ENCODE peak calls at places on chromosome 14, in seven cellular contexts. One of them, this sample, is unnamed.

GRCh38 chr14:76352639-76353281 is 23.2 kb upstream of the ESRRB start:
- DNase-seq in CD8-positive, alpha-beta T cell: peak; percentile 25
- DNase-seq in right cardiac atrium: peak; percentile 85
- DNase-seq in stromal cell of bone marrow: peak; percentile 9
- DNase-seq in A549: peak; percentile 49
- DNase-seq in activated CD4-positive, alpha-beta T cell treated with anti-CD3 and anti-CD28 coated beads, Interleukin-2, amount 10 ng/mL, durations not matched to agents 7 days and 5 days: peak; percentile 56
- DNase-seq in activated T-cell treated with anti-CD3 and anti-CD28 coated beads for 1 hour: peak; percentile 45
- DNase-seq in this sample: peak; percentile 24

GRCh38 chr14:89214221-89214965 is 202.6 kb downstream of the FOXN3 start:
- DNase-seq in CD8-positive, alpha-beta T cell: no peak
- DNase-seq in right cardiac atrium: peak; percentile 82
- DNase-seq in stromal cell of bone marrow: no peak
- DNase-seq in A549: peak; percentile 87
- DNase-seq in activated CD4-positive, alpha-beta T cell treated with anti-CD3 and anti-CD28 coated beads, Interleukin-2, amount 10 ng/mL, durations not matched to agents 7 days and 5 days: no peak
- DNase-seq in activated T-cell treated with anti-CD3 and anti-CD28 coated beads for 1 hour: no peak
- DNase-seq in this sample: no peak

GRCh38 chr14:92351750-92352149 is 28.8 kb downstream of the SLC24A4 start:
- DNase-seq in CD8-positive, alpha-beta T cell: no peak
- DNase-seq in right cardiac atrium: no peak
- DNase-seq in stromal cell of bone marrow: no peak
- DNase-seq in A549: no peak
- DNase-seq in activated CD4-positive, alpha-beta T cell treated with anti-CD3 and anti-CD28 coated beads, Interleukin-2, amount 10 ng/mL, durations not matched to agents 7 days and 5 days: no peak
- DNase-seq in activated T-cell treated with anti-CD3 and anti-CD28 coated beads for 1 hour: no peak
- DNase-seq in this sample: no peak

GRCh38 chr14:58082491-58083098 is 69.4 kb downstream of the ARMH4 start:
- DNase-seq in CD8-positive, alpha-beta T cell: no peak
- DNase-seq in right cardiac atrium: no peak
- DNase-seq in stromal cell of bone marrow: peak; percentile 86
- DNase-seq in A549: peak; percentile 74
- DNase-seq in activated CD4-positive, alpha-beta T cell treated with anti-CD3 and anti-CD28 coated beads, Interleukin-2, amount 10 ng/mL, durations not matched to agents 7 days and 5 days: no peak
- DNase-seq in activated T-cell treated with anti-CD3 and anti-CD28 coated beads for 1 hour: no peak
- DNase-seq in this sample: no peak

GRCh38 chr14:66295386-66295785 is 190.8 kb upstream of the CCDC196 start:
- DNase-seq in CD8-positive, alpha-beta T cell: no peak
- DNase-seq in right cardiac atrium: no peak
- DNase-seq in stromal cell of bone marrow: no peak
- DNase-seq in A549: no peak
- DNase-seq in activated CD4-positive, alpha-beta T cell treated with anti-CD3 and anti-CD28 coated beads, Interleukin-2, amount 10 ng/mL, durations not matched to agents 7 days and 5 days: no peak
- DNase-seq in activated T-cell treated with anti-CD3 and anti-CD28 coated beads for 1 hour: no peak
- DNase-seq in this sample: no peak

GRCh38 chr14:34199585-34199984 is 248.7 kb upstream of the EGLN3 start:
- DNase-seq in CD8-positive, alpha-beta T cell: no peak
- DNase-seq in right cardiac atrium: no peak
- DNase-seq in stromal cell of bone marrow: peak; percentile 37
- DNase-seq in A549: no peak
- DNase-seq in activated CD4-positive, alpha-beta T cell treated with anti-CD3 and anti-CD28 coated beads, Interleukin-2, amount 10 ng/mL, durations not matched to agents 7 days and 5 days: no peak
- DNase-seq in activated T-cell treated with anti-CD3 and anti-CD28 coated beads for 1 hour: no peak
- DNase-seq in this sample: no peak

GRCh38 chr14:101120636-101121398 is 217.3 kb upstream of the RTL1 start:
- DNase-seq in CD8-positive, alpha-beta T cell: no peak
- DNase-seq in right cardiac atrium: peak; percentile 75
- DNase-seq in stromal cell of bone marrow: no peak
- DNase-seq in A549: no peak
- DNase-seq in activated CD4-positive, alpha-beta T cell treated with anti-CD3 and anti-CD28 coated beads, Interleukin-2, amount 10 ng/mL, durations not matched to agents 7 days and 5 days: peak; percentile 23
- DNase-seq in activated T-cell treated with anti-CD3 and anti-CD28 coated beads for 1 hour: no peak
- DNase-seq in this sample: no peak

GRCh38 chr14:74913986-74914573 is 9.0 kb downstream of the RPS6KL1 start:
- DNase-seq in CD8-positive, alpha-beta T cell: no peak
- DNase-seq in right cardiac atrium: peak; percentile 85
- DNase-seq in stromal cell of bone marrow: peak; percentile 73
- DNase-seq in A549: peak; percentile 68
- DNase-seq in activated CD4-positive, alpha-beta T cell treated with anti-CD3 and anti-CD28 coated beads, Interleukin-2, amount 10 ng/mL, durations not matched to agents 7 days and 5 days: peak; percentile 32
- DNase-seq in activated T-cell treated with anti-CD3 and anti-CD28 coated beads for 1 hour: no peak
- DNase-seq in this sample: no peak

GRCh38 chr14:72686101-72686500 is 207.8 kb downstream of the DPF3 start:
- DNase-seq in CD8-positive, alpha-beta T cell: no peak
- DNase-seq in right cardiac atrium: no peak
- DNase-seq in stromal cell of bone marrow: no peak
- DNase-seq in A549: no peak
- DNase-seq in activated CD4-positive, alpha-beta T cell treated with anti-CD3 and anti-CD28 coated beads, Interleukin-2, amount 10 ng/mL, durations not matched to agents 7 days and 5 days: no peak
- DNase-seq in activated T-cell treated with anti-CD3 and anti-CD28 coated beads for 1 hour: no peak
- DNase-seq in this sample: no peak

GRCh38 chr14:65006251-65006721 is 19.6 kb downstream of the FNTB start:
- DNase-seq in CD8-positive, alpha-beta T cell: no peak
- DNase-seq in right cardiac atrium: no peak
- DNase-seq in stromal cell of bone marrow: no peak
- DNase-seq in A549: no peak
- DNase-seq in activated CD4-positive, alpha-beta T cell treated with anti-CD3 and anti-CD28 coated beads, Interleukin-2, amount 10 ng/mL, durations not matched to agents 7 days and 5 days: no peak
- DNase-seq in activated T-cell treated with anti-CD3 and anti-CD28 coated beads for 1 hour: no peak
- DNase-seq in this sample: no peak

GRCh38 chr14:105605501-105606304 is 79.3 kb downstream of the TMEM121 start:
- DNase-seq in CD8-positive, alpha-beta T cell: no peak
- DNase-seq in right cardiac atrium: peak; percentile 27
- DNase-seq in stromal cell of bone marrow: no peak
- DNase-seq in A549: no peak
- DNase-seq in activated CD4-positive, alpha-beta T cell treated with anti-CD3 and anti-CD28 coated beads, Interleukin-2, amount 10 ng/mL, durations not matched to agents 7 days and 5 days: no peak
- DNase-seq in activated T-cell treated with anti-CD3 and anti-CD28 coated beads for 1 hour: no peak
- DNase-seq in this sample: no peak

GRCh38 chr14:53630336-53630735 is 326.3 kb downstream of the BMP4 start:
- DNase-seq in CD8-positive, alpha-beta T cell: no peak
- DNase-seq in right cardiac atrium: no peak
- DNase-seq in stromal cell of bone marrow: no peak
- DNase-seq in A549: no peak
- DNase-seq in activated CD4-positive, alpha-beta T cell treated with anti-CD3 and anti-CD28 coated beads, Interleukin-2, amount 10 ng/mL, durations not matched to agents 7 days and 5 days: no peak
- DNase-seq in activated T-cell treated with anti-CD3 and anti-CD28 coated beads for 1 hour: no peak
- DNase-seq in this sample: no peak

GRCh38 chr14:99651953-99652746 is 7.2 kb downstream of the HHIPL1 start:
- DNase-seq in CD8-positive, alpha-beta T cell: no peak
- DNase-seq in right cardiac atrium: no peak
- DNase-seq in stromal cell of bone marrow: no peak
- DNase-seq in A549: no peak
- DNase-seq in activated CD4-positive, alpha-beta T cell treated with anti-CD3 and anti-CD28 coated beads, Interleukin-2, amount 10 ng/mL, durations not matched to agents 7 days and 5 days: no peak
- DNase-seq in activated T-cell treated with anti-CD3 and anti-CD28 coated beads for 1 hour: no peak
- DNase-seq in this sample: no peak

GRCh38 chr14:31420013-31420318 is 384 bp downstream of the HEATR5A start:
- DNase-seq in CD8-positive, alpha-beta T cell: no peak
- DNase-seq in right cardiac atrium: peak; percentile 88
- DNase-seq in stromal cell of bone marrow: no peak
- DNase-seq in A549: peak; percentile 52
- DNase-seq in activated CD4-positive, alpha-beta T cell treated with anti-CD3 and anti-CD28 coated beads, Interleukin-2, amount 10 ng/mL, durations not matched to agents 7 days and 5 days: peak; percentile 16
- DNase-seq in activated T-cell treated with anti-CD3 and anti-CD28 coated beads for 1 hour: peak; percentile 3
- DNase-seq in this sample: peak; percentile 33

GRCh38 chr14:60622920-60623263 is 26.4 kb downstream of the SIX1 start:
- DNase-seq in CD8-positive, alpha-beta T cell: no peak
- DNase-seq in right cardiac atrium: no peak
- DNase-seq in stromal cell of bone marrow: peak; percentile 81
- DNase-seq in A549: no peak
- DNase-seq in activated CD4-positive, alpha-beta T cell treated with anti-CD3 and anti-CD28 coated beads, Interleukin-2, amount 10 ng/mL, durations not matched to agents 7 days and 5 days: no peak
- DNase-seq in activated T-cell treated with anti-CD3 and anti-CD28 coated beads for 1 hour: no peak
- DNase-seq in this sample: peak; percentile 44

GRCh38 chr14:96167224-96168148 is 37.2 kb upstream of the BDKRB2 start:
- DNase-seq in CD8-positive, alpha-beta T cell: no peak
- DNase-seq in right cardiac atrium: no peak
- DNase-seq in stromal cell of bone marrow: peak; percentile 72
- DNase-seq in A549: peak; percentile 78
- DNase-seq in activated CD4-positive, alpha-beta T cell treated with anti-CD3 and anti-CD28 coated beads, Interleukin-2, amount 10 ng/mL, durations not matched to agents 7 days and 5 days: no peak
- DNase-seq in activated T-cell treated with anti-CD3 and anti-CD28 coated beads for 1 hour: no peak
- DNase-seq in this sample: no peak

GRCh38 chr14:29868000-29868399 is 59.6 kb downstream of the PRKD1 start:
- DNase-seq in CD8-positive, alpha-beta T cell: no peak
- DNase-seq in right cardiac atrium: no peak
- DNase-seq in stromal cell of bone marrow: no peak
- DNase-seq in A549: no peak
- DNase-seq in activated CD4-positive, alpha-beta T cell treated with anti-CD3 and anti-CD28 coated beads, Interleukin-2, amount 10 ng/mL, durations not matched to agents 7 days and 5 days: no peak
- DNase-seq in activated T-cell treated with anti-CD3 and anti-CD28 coated beads for 1 hour: no peak
- DNase-seq in this sample: no peak

GRCh38 chr14:68882235-68882634 is 89.4 kb upstream of the ZFP36L1 start:
- DNase-seq in CD8-positive, alpha-beta T cell: no peak
- DNase-seq in right cardiac atrium: no peak
- DNase-seq in stromal cell of bone marrow: no peak
- DNase-seq in A549: no peak
- DNase-seq in activated CD4-positive, alpha-beta T cell treated with anti-CD3 and anti-CD28 coated beads, Interleukin-2, amount 10 ng/mL, durations not matched to agents 7 days and 5 days: no peak
- DNase-seq in activated T-cell treated with anti-CD3 and anti-CD28 coated beads for 1 hour: no peak
- DNase-seq in this sample: no peak

GRCh38 chr14:96086032-96086431 is 46.9 kb downstream of the C14orf132 start:
- DNase-seq in CD8-positive, alpha-beta T cell: no peak
- DNase-seq in right cardiac atrium: no peak
- DNase-seq in stromal cell of bone marrow: peak; percentile 57
- DNase-seq in A549: peak; percentile 42
- DNase-seq in activated CD4-positive, alpha-beta T cell treated with anti-CD3 and anti-CD28 coated beads, Interleukin-2, amount 10 ng/mL, durations not matched to agents 7 days and 5 days: no peak
- DNase-seq in activated T-cell treated with anti-CD3 and anti-CD28 coated beads for 1 hour: no peak
- DNase-seq in this sample: no peak

GRCh38 chr14:100330396-100330931 is 7.3 kb downstream of the SLC25A47 start:
- DNase-seq in CD8-positive, alpha-beta T cell: no peak
- DNase-seq in right cardiac atrium: peak; percentile 60
- DNase-seq in stromal cell of bone marrow: no peak
- DNase-seq in A549: no peak
- DNase-seq in activated CD4-positive, alpha-beta T cell treated with anti-CD3 and anti-CD28 coated beads, Interleukin-2, amount 10 ng/mL, durations not matched to agents 7 days and 5 days: no peak
- DNase-seq in activated T-cell treated with anti-CD3 and anti-CD28 coated beads for 1 hour: no peak
- DNase-seq in this sample: no peak

GRCh38 chr14:105299654-105300541 is 903 bp downstream of the BRF1 start:
- DNase-seq in CD8-positive, alpha-beta T cell: no peak
- DNase-seq in right cardiac atrium: peak; percentile 58
- DNase-seq in stromal cell of bone marrow: no peak
- DNase-seq in A549: no peak
- DNase-seq in activated CD4-positive, alpha-beta T cell treated with anti-CD3 and anti-CD28 coated beads, Interleukin-2, amount 10 ng/mL, durations not matched to agents 7 days and 5 days: peak; percentile 24
- DNase-seq in activated T-cell treated with anti-CD3 and anti-CD28 coated beads for 1 hour: no peak
- DNase-seq in this sample: no peak

GRCh38 chr14:103456167-103456835 is 66.3 kb downstream of the CKB start:
- DNase-seq in CD8-positive, alpha-beta T cell: no peak
- DNase-seq in right cardiac atrium: no peak
- DNase-seq in stromal cell of bone marrow: no peak
- DNase-seq in A549: no peak
- DNase-seq in activated CD4-positive, alpha-beta T cell treated with anti-CD3 and anti-CD28 coated beads, Interleukin-2, amount 10 ng/mL, durations not matched to agents 7 days and 5 days: no peak
- DNase-seq in activated T-cell treated with anti-CD3 and anti-CD28 coated beads for 1 hour: no peak
- DNase-seq in this sample: no peak

GRCh38 chr14:75533791-75534190 is 11.5 kb downstream of the BATF start:
- DNase-seq in CD8-positive, alpha-beta T cell: no peak
- DNase-seq in right cardiac atrium: no peak
- DNase-seq in stromal cell of bone marrow: no peak
- DNase-seq in A549: no peak
- DNase-seq in activated CD4-positive, alpha-beta T cell treated with anti-CD3 and anti-CD28 coated beads, Interleukin-2, amount 10 ng/mL, durations not matched to agents 7 days and 5 days: no peak
- DNase-seq in activated T-cell treated with anti-CD3 and anti-CD28 coated beads for 1 hour: no peak
- DNase-seq in this sample: no peak

GRCh38 chr14:78403278-78403815 is 233.2 kb downstream of the NRXN3 start:
- DNase-seq in CD8-positive, alpha-beta T cell: no peak
- DNase-seq in right cardiac atrium: no peak
- DNase-seq in stromal cell of bone marrow: peak; percentile 20
- DNase-seq in A549: no peak
- DNase-seq in activated CD4-positive, alpha-beta T cell treated with anti-CD3 and anti-CD28 coated beads, Interleukin-2, amount 10 ng/mL, durations not matched to agents 7 days and 5 days: no peak
- DNase-seq in activated T-cell treated with anti-CD3 and anti-CD28 coated beads for 1 hour: no peak
- DNase-seq in this sample: no peak